ENCODE peak calls at places on chromosomes 3 and 15, in four cellular contexts. B is CD8-positive, alpha-beta T cell; V is A549; Y is GM12865. O is an unnamed sample.

GRCh38 chr3:42216820-42217416 is 49.1 kb downstream of the CCK start:
- DNase-seq in Y (peak; percentile 35), V (no peak), B (peak; percentile 72), O (no peak)

GRCh38 chr3:97037294-97037943 is 223.0 kb downstream of the EPHA6 start:
- DNase-seq in B (no peak), Y (no peak), V (no peak), O (no peak)

GRCh38 chr3:190848891-190849290 is 13.6 kb downstream of the GMNC start:
- DNase-seq in V (no peak), B (no peak), Y (no peak), O (no peak)

GRCh38 chr3:104750581-104750980 is 616.1 kb upstream of the ALCAM start:
- DNase-seq in Y (no peak), B (no peak), V (no peak), O (no peak)

GRCh38 chr3:64759811-64760210 is 72.0 kb upstream of the ADAMTS9 start:
- DNase-seq in V (no peak), B (no peak), Y (no peak), O (no peak)

GRCh38 chr15:94119923-94120775 is 111.2 kb upstream of the MCTP2 start:
- DNase-seq in B (peak; percentile 36), V (peak; percentile 51), Y (peak; percentile 81), O (peak; percentile 71)

GRCh38 chr3:61009025-61009424 is 242.2 kb downstream of the FHIT start:
- DNase-seq in Y (peak; percentile 1), B (no peak), V (no peak), O (no peak)

GRCh38 chr3:111727843-111728565 is 131.1 kb upstream of the PHLDB2 start:
- DNase-seq in V (no peak), Y (no peak), B (no peak), O (no peak)

GRCh38 chr3:194565597-194566190 is 67.5 kb downstream of the TMEM44 start:
- DNase-seq in Y (no peak), V (no peak), B (no peak), O (no peak)

GRCh38 chr15:88302373-88302772 is 45.8 kb upstream of the NTRK3 start:
- DNase-seq in Y (no peak), B (no peak), V (no peak), O (no peak)

GRCh38 chr3:50525987-50526386 is 22.6 kb upstream of the CACNA2D2 start:
- DNase-seq in V (peak; percentile 40), Y (peak; percentile 44), B (peak; percentile 39), O (no peak)

GRCh38 chr15:41969851-41970431 is 2.4 kb downstream of the EHD4 start:
- DNase-seq in B (peak; percentile 35), Y (peak; percentile 91), V (no peak), O (no peak)

GRCh38 chr3:189272500-189273119 is 100.8 kb downstream of the TPRG1 start:
- DNase-seq in Y (peak; percentile 30), B (no peak), V (peak; percentile 3), O (no peak)

GRCh38 chr3:101077361-101078011 is 84.3 kb upstream of the ABI3BP start:
- DNase-seq in Y (no peak), B (no peak), V (peak; percentile 16), O (no peak)

GRCh38 chr3:127754411-127755304 is 67.7 kb downstream of the MGLL start:
- DNase-seq in Y (peak; percentile 80), B (no peak), V (no peak), O (no peak)

GRCh38 chr15:99343836-99344551 is 92.7 kb downstream of the LRRC28 start:
- DNase-seq in Y (peak; percentile 31), V (no peak), B (peak; percentile 56), O (peak; percentile 53)

GRCh38 chr15:101440846-101441590 is 48.5 kb downstream of the PCSK6 start:
- DNase-seq in Y (no peak), B (no peak), V (no peak), O (no peak)

GRCh38 chr3:159832024-159832423 is 156.6 kb upstream of the IL12A start:
- DNase-seq in Y (peak; percentile 41), V (no peak), B (no peak), O (peak; percentile 37)

GRCh38 chr3:119293761-119294401 is at the start of gene ARHGAP31:
- DNase-seq in Y (peak; percentile 87), V (peak; percentile 49), B (peak; percentile 91), O (peak; percentile 69)

GRCh38 chr15:25783607-25784131 is 79.5 kb downstream of the ATP10A start:
- DNase-seq in Y (no peak), V (peak; percentile 25), B (no peak), O (no peak)

GRCh38 chr3:71961378-71961777 is 176.4 kb upstream of the PROK2 start:
- DNase-seq in B (no peak), Y (no peak), V (no peak), O (no peak)

GRCh38 chr3:71955549-71956373 is 170.8 kb upstream of the PROK2 start:
- DNase-seq in Y (peak; percentile 76), V (peak; percentile 36), B (no peak), O (peak; percentile 91)

GRCh38 chr3:71958533-71958932 is 173.6 kb upstream of the PROK2 start:
- DNase-seq in V (no peak), B (no peak), Y (peak; percentile 76), O (no peak)

GRCh38 chr3:71951842-71952241 is 166.9 kb upstream of the PROK2 start:
- DNase-seq in V (no peak), B (no peak), Y (no peak), O (no peak)

DNA sequence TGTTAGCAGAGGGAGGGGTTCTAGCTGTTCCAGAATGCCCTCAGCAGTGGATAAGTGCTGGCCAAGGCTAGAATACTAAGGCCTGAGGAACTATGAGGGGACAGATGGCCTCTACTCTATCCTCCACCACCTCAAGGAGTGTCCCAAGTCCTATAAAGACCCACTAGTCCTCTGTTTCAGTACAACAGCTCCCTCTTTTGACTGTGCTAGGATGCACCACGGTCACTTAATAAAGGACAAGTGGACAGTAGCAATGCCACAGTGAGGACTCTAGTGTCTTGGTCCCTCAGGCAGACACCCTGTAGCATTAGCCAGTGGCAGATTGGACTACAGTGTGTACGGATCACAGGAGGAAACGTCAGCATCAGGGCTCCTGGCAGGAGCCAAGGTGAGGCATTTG is 171.8 kb upstream of the PROK2 start:
- DNase-seq in B (no peak), V (no peak), Y (no peak), O (no peak)
- TF ChIP-seq CTCF in B (no peak), V (no peak), Y (no peak), O (peak; percentile 44)

GRCh38 chr3:66497982-66498671 is 2.7 kb downstream of the LRIG1 start:
- DNase-seq in B (no peak), Y (no peak), V (no peak), O (no peak)
- H3K4me3 ChIP-seq in B (no peak overlapping the region), Y (no peak overlapping the region), V (no peak overlapping the region), O (no peak overlapping the region)

DNA sequence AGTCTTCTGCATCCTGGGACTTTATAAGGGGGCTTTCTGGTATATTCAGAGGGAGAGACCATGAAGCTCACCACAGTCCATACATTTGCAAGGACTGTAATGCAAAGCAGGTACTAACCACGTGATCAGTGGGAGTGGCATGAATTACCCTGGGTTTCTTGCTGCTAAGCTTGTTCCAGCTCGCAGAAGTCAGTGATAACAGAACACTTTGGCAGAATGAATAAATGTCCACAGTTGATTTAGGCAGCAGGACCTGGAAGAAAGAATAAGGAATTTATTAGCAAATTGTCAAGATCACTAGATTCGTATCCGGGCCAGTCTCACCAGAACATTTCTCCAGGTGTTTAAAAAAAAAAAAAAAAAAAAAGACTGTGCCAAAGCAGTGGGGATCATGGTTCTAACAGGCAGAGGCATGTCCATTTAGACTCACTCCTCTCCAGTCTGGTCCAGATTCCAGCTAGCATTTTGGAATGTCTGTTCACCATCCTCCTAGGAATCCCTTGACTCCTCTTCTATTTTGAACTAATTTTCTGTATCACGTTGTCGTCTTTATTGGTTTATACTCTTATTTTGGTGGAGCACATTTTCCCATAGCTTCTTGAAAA is 24.5 kb downstream of the HHLA2 start:
- DNase-seq in V (no peak), Y (no peak), B (no peak), O (no peak)
- TF ChIP-seq CTCF in V (no peak), Y (no peak), B (no peak), O (no peak)

GRCh38 chr3:151835751-151836550 is 22.0 kb downstream of the AADAC start:
- DNase-seq in B (no peak), Y (no peak), V (peak; percentile 14), O (no peak)
- H3K4me3 ChIP-seq in B (no peak overlapping the region), Y (no peak overlapping the region), V (no peak overlapping the region), O (no peak overlapping the region)

GRCh38 chr3:20040476-20041196 is 390 bp downstream of the KAT2B start:
- DNase-seq in V (peak; percentile 68), Y (peak; percentile 85), B (peak; percentile 60), O (peak; percentile 59)
- TF ChIP-seq CTCF in V (peak; percentile 8), Y (peak; percentile 20), B (no peak), O (no peak)

GRCh38 chr3:48934333-48934991 is 15.8 kb downstream of the ARIH2 start:
- DNase-seq in V (no peak), Y (no peak), B (no peak), O (no peak)
- H3K4me3 ChIP-seq in V (no peak overlapping the region), Y (no peak overlapping the region), B (no peak overlapping the region), O (no peak overlapping the region)

GRCh38 chr3:11059090-11059798 is 66.7 kb downstream of the SLC6A1 start:
- DNase-seq in B (no peak), Y (peak; percentile 24), V (peak; percentile 69), O (peak; percentile 52)

GRCh38 chr3:11056531-11057050 is 64.0 kb downstream of the SLC6A1 start:
- DNase-seq in V (no peak), B (no peak), Y (no peak), O (no peak)

GRCh38 chr3:11059799-11060115 is 67.2 kb downstream of the SLC6A1 start:
- DNase-seq in Y (no peak), B (no peak), V (no peak), O (no peak)

GRCh38 chr3:11055496-11055895 is 62.9 kb downstream of the SLC6A1 start:
- DNase-seq in Y (no peak), B (no peak), V (no peak), O (no peak)

GRCh38 chr3:11057655-11058054 is 65.1 kb downstream of the SLC6A1 start:
- DNase-seq in V (no peak), Y (no peak), B (no peak), O (no peak)
- TF ChIP-seq CTCF in V (no peak), Y (no peak), B (no peak), O (no peak)

GRCh38 chr15:40240619-40241304 is 1.9 kb downstream of the PAK6 start:
- DNase-seq in Y (no peak), B (no peak), V (no peak), O (no peak)
- H3K4me3 ChIP-seq in Y (no peak overlapping the region), B (no peak overlapping the region), V (no peak overlapping the region), O (no peak overlapping the region)